ENCODE peak calls at places on chromosomes 1 and 21, in nine cellular contexts. I is A549, X is Panc1, P is left lung, Y is fibroblast of the aortic adventitia, E is fibroblast of pulmonary artery, T is AG09309, U is fibroblast of mammary gland, V is GM12865. W is an unnamed sample.

GRCh38 chr1:228795578-228795977 is 60.3 kb downstream of the RHOU start:
- DNase-seq in P (no peak), T (no peak), I (no peak), V (no peak), U (no peak), Y (no peak), E (no peak), X (no peak), W (no peak)

GRCh38 chr1:234564035-234565029 is 45.6 kb downstream of the IRF2BP2 start:
- DNase-seq in P (no peak), E (peak; percentile 80), X (peak; percentile 99), U (peak; percentile 69), T (peak; percentile 43), V (no peak), I (peak; percentile 82), Y (peak; percentile 59), W (no peak)

GRCh38 chr1:109977225-109977624 is 7.3 kb upstream of the AHCYL1 start:
- DNase-seq in T (no peak), E (no peak), P (no peak), U (no peak), Y (peak; percentile 53), I (no peak), V (no peak), X (no peak), W (no peak)

GRCh38 chr1:2544093-2544874 is 11.9 kb upstream of the TNFRSF14 start:
- DNase-seq in Y (no peak), U (no peak), E (no peak), I (no peak), X (no peak), V (no peak), P (no peak), T (no peak), W (no peak)

GRCh38 chr1:84675106-84675505 is 15.2 kb downstream of the SSX2IP start:
- DNase-seq in V (no peak), X (no peak), P (no peak), E (no peak), U (peak; percentile 24), Y (peak; percentile 17), T (no peak), I (no peak), W (no peak)

GRCh38 chr1:3917761-3918160 is 17.7 kb upstream of the C1orf174 start:
- DNase-seq in X (no peak), E (no peak), I (no peak), T (no peak), U (no peak), P (no peak), Y (no peak), V (no peak), W (no peak)

GRCh38 chr1:28792644-28793121 is 19.3 kb upstream of the OPRD1 start:
- DNase-seq in U (no peak), I (no peak), Y (no peak), E (no peak), T (no peak), P (no peak), V (no peak), X (no peak), W (no peak)

GRCh38 chr1:231924183-231924582 is 297.6 kb downstream of the DISC1 start:
- DNase-seq in E (no peak), I (no peak), P (no peak), X (no peak), T (no peak), Y (no peak), U (no peak), V (no peak), W (no peak)

GRCh38 chr21:45830221-45830640 is 151.3 kb upstream of the COL6A1 start:
- DNase-seq in P (no peak), U (no peak), V (no peak), E (no peak), Y (no peak), I (no peak), T (no peak), X (no peak), W (no peak)

GRCh38 chr1:23799570-23800395 is 771 bp downstream of the GALE start:
- DNase-seq in U (peak; percentile 59), I (peak; percentile 86), T (no peak), X (peak; percentile 87), E (peak; percentile 69), V (peak; percentile 52), Y (peak; percentile 34), P (peak; percentile 89), W (no peak)

GRCh38 chr1:66505671-66506392 is 28.1 kb upstream of the SGIP1 start:
- DNase-seq in U (peak; percentile 75), T (no peak), X (no peak), Y (peak; percentile 83), E (peak; percentile 31), P (no peak), I (no peak), V (no peak), W (peak; percentile 71)

GRCh38 chr1:58204284-58204683 is 342.2 kb downstream of the OMA1 start:
- DNase-seq in X (no peak), Y (no peak), V (peak; percentile 4), U (no peak), I (no peak), E (no peak), P (no peak), T (no peak), W (no peak)

GRCh38 chr1:155078496-155079209 is at the start of gene EFNA3:
- DNase-seq in U (peak; percentile 46), Y (peak; percentile 22), P (peak; percentile 67), V (peak; percentile 58), E (peak; percentile 48), I (peak; percentile 77), T (no peak), X (no peak), W (no peak)

GRCh38 chr1:247113094-247113497 is 8.9 kb upstream of the ZNF669 start:
- DNase-seq in I (no peak), P (no peak), V (no peak), U (peak; percentile 22), E (peak; percentile 11), T (no peak), X (no peak), Y (peak; percentile 10), W (no peak)

GRCh38 chr1:40628903-40629292 is 36.6 kb downstream of the RIMS3 start:
- DNase-seq in T (no peak), E (no peak), Y (no peak), U (no peak), P (no peak), V (no peak), X (no peak), I (no peak), W (no peak)

GRCh38 chr1:212561501-212561931 is 47.0 kb upstream of the ATF3 start:
- DNase-seq in P (no peak), T (no peak), U (peak; percentile 50), V (no peak), I (no peak), E (peak; percentile 18), X (peak; percentile 48), Y (peak; percentile 64), W (no peak)

GRCh38 chr1:227944066-227944930 is 3.4 kb downstream of the WNT9A start:
- DNase-seq in P (no peak), E (no peak), Y (peak; percentile 31), U (peak; percentile 19), V (no peak), X (no peak), I (no peak), T (no peak), W (no peak)

GRCh38 chr1:2470290-2471158 is 5.6 kb upstream of the PLCH2 start:
- DNase-seq in V (no peak), U (no peak), X (no peak), T (no peak), I (no peak), E (no peak), P (no peak), Y (no peak), W (no peak)

GRCh38 chr1:112673589-112674439 is 645 bp upstream of the MOV10 start:
- DNase-seq in V (peak; percentile 38), E (peak; percentile 83), U (peak; percentile 81), Y (peak; percentile 83), P (no peak), X (peak; percentile 33), I (peak; percentile 14), T (peak; percentile 51), W (peak; percentile 29)

DNA sequence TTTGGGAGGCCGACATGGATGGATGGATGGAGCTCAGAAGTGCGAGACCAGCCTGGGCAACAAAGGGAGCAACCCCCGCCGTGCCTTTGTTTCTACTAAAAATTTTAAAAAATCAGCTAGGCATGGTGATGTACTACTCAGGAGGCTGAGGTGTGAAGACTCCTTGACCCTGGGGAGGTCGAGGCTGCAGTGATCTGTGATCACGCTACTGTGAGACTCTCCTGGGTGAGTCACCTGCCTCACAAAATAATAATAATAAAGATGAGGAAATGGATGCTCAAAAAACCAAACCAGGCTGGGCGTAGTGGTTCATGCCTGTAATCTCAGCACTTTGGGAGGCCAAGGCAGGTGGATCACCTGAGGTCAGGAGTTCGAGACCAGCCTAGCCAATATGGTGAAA is 19.2 kb downstream of the DSTYK start:
- DNase-seq in V (no peak), X (no peak), Y (no peak), E (no peak), P (no peak), U (no peak), I (no peak), T (no peak), W (no peak)
- H3K4me3 ChIP-seq in V (no peak overlapping the region), X (no peak overlapping the region), Y (no peak overlapping the region), E (no peak overlapping the region), P (no peak overlapping the region), U (no peak overlapping the region), I (no peak overlapping the region), T (no peak overlapping the region), W (no peak overlapping the region)

GRCh38 chr1:48619529-48619928 is 147.5 kb upstream of the SPATA6 start:
- DNase-seq in E (no peak), Y (peak; percentile 2), U (peak; percentile 8), V (no peak), X (no peak), T (peak; percentile 3), P (no peak), I (peak; percentile 1), W (no peak)

GRCh38 chr1:48616710-48617109 is 144.7 kb upstream of the SPATA6 start:
- DNase-seq in V (no peak), Y (no peak), I (no peak), U (no peak), T (no peak), P (no peak), E (no peak), X (no peak), W (no peak)

GRCh38 chr1:48611841-48612240 is 139.8 kb upstream of the SPATA6 start:
- DNase-seq in V (no peak), T (no peak), U (no peak), E (no peak), Y (no peak), I (no peak), X (no peak), P (no peak), W (no peak)

GRCh38 chr1:48617227-48617626 is 145.2 kb upstream of the SPATA6 start:
- DNase-seq in X (no peak), Y (peak; percentile 18), I (no peak), E (peak; percentile 11), P (no peak), V (no peak), U (peak; percentile 44), T (peak; percentile 17), W (no peak)
- TF ChIP-seq CTCF in X (no peak), Y (no peak), I (no peak), E (no peak), P (no peak), V (no peak), U (no peak), T (no peak), W (no peak)

GRCh38 chr21:29419422-29419821 is 120.7 kb downstream of the BACH1 start:
- DNase-seq in P (no peak), U (no peak), X (no peak), T (no peak), V (no peak), I (no peak), E (no peak), Y (no peak), W (no peak)
- H3K4me3 ChIP-seq in P (no peak overlapping the region), U (no peak overlapping the region), X (no peak overlapping the region), T (no peak overlapping the region), V (no peak overlapping the region), I (no peak overlapping the region), E (no peak overlapping the region), Y (no peak overlapping the region), W (no peak overlapping the region)

GRCh38 chr1:183607322-183607980 is 17.2 kb upstream of the NCF2 start:
- DNase-seq in Y (no peak), I (no peak), X (no peak), T (no peak), P (no peak), E (no peak), V (peak; percentile 60), U (no peak), W (no peak)
- TF ChIP-seq CTCF in Y (no peak), I (no peak), X (no peak), T (no peak), P (no peak), E (no peak), V (no peak), U (no peak), W (no peak)